ENCODE peak calls at places on chromosomes 2 and 18, in ten cellular contexts. H, W, P, X, Z, R, Q, C, T and D are unnamed samples. For H3K27me3, the result is how much of the 10 kb centered on the place peaks cover.

GRCh38 chr18:53796042-53796729 is 428.3 kb downstream of the MBD2 start:
- DNase-seq in H (peak), W (no peak), P (no peak), X (no peak), Z (no peak), R (no peak), Q (no peak), C (no peak), T (no peak), D (peak)

GRCh38 chr2:120942658-120943057 is 207.0 kb downstream of the GLI2 start:
- DNase-seq in H (no peak), W (no peak), P (no peak), X (no peak), Z (no peak), R (no peak), Q (no peak), C (no peak), T (no peak), D (no peak)

GRCh38 chr2:429575-430254 is 141.8 kb upstream of the ALKAL2 start:
- DNase-seq in H (no peak), W (no peak), P (no peak), X (no peak), Z (no peak), R (peak), Q (no peak), C (no peak), T (no peak), D (no peak)

GRCh38 chr18:12038082-12038660 is 55.5 kb upstream of the ANKRD62 start:
- DNase-seq in H (no peak), W (no peak), P (no peak), X (peak), Z (peak), R (no peak), Q (no peak), C (no peak), T (peak), D (peak)

GRCh38 chr2:205864511-205864910 is 182.2 kb downstream of the NRP2 start:
- DNase-seq in H (no peak), W (no peak), P (no peak), X (no peak), Z (no peak), R (no peak), Q (no peak), C (no peak), T (no peak), D (no peak)

GRCh38 chr2:56757884-56758545 is 574.2 kb downstream of the CCDC85A start:
- DNase-seq in H (no peak), W (no peak), P (no peak), X (no peak), Z (no peak), R (no peak), Q (no peak), C (no peak), T (no peak), D (no peak)

GRCh38 chr2:162007447-162008040 is 66.5 kb downstream of the DPP4 start:
- DNase-seq in H (peak), W (no peak), P (no peak), X (no peak), Z (no peak), R (no peak), Q (no peak), C (no peak), T (no peak), D (peak)

GRCh38 chr18:35808796-35809195 is 163.7 kb upstream of the RMP24 start:
- DNase-seq in H (no peak), W (no peak), P (no peak), X (no peak), Z (no peak), R (no peak), Q (no peak), C (no peak), T (no peak), D (no peak)

GRCh38 chr2:218343591-218343990 is 13.1 kb upstream of the CATIP start:
- DNase-seq in H (no peak), W (no peak), P (no peak), X (peak), Z (no peak), R (no peak), Q (no peak), C (no peak), T (no peak), D (peak)

GRCh38 chr2:160054984-160055725 is 7.3 kb downstream of the PLA2R1 start:
- DNase-seq in H (peak), W (no peak), P (no peak), X (no peak), Z (no peak), R (no peak), Q (no peak), C (no peak), T (no peak), D (peak)

GRCh38 chr2:236632295-236633218 is 62.9 kb downstream of the ACKR3 start:
- DNase-seq in H (no peak), W (no peak), P (no peak), X (peak), Z (no peak), R (no peak), Q (no peak), C (no peak), T (no peak), D (no peak)

GRCh38 chr2:224837558-224837957 is 121.4 kb upstream of the CCDC195 start:
- DNase-seq in H (peak), W (no peak), P (no peak), X (no peak), Z (no peak), R (no peak), Q (peak), C (no peak), T (no peak), D (peak)

GRCh38 chr2:215698566-215698965 is 262.7 kb upstream of the FN1 start:
- DNase-seq in H (no peak), W (no peak), P (no peak), X (no peak), Z (no peak), R (no peak), Q (no peak), C (no peak), T (no peak), D (peak)

GRCh38 chr2:203583696-203584095 is 48.6 kb upstream of the RAPH1 start:
- DNase-seq in H (peak), W (no peak), P (no peak), X (peak), Z (no peak), R (no peak), Q (peak), C (peak), T (no peak), D (no peak)

GRCh38 chr2:215614296-215614695 is 178.4 kb upstream of the FN1 start:
- DNase-seq in H (no peak), W (no peak), P (no peak), X (no peak), Z (no peak), R (no peak), Q (no peak), C (no peak), T (no peak), D (no peak)

GRCh38 chr18:24930478-24930877 is 421.5 kb downstream of the ZNF521 start:
- DNase-seq in H (no peak), W (no peak), P (no peak), X (no peak), Z (no peak), R (no peak), Q (no peak), C (no peak), T (no peak), D (no peak)

GRCh38 chr2:23121968-23122648 is 262.9 kb upstream of the KLHL29 start:
- DNase-seq in H (no peak), W (no peak), P (no peak), X (no peak), Z (no peak), R (no peak), Q (no peak), C (no peak), T (no peak), D (no peak)

GRCh38 chr18:9434240-9434701 is 41.0 kb upstream of the RALBP1 start:
- DNase-seq in H (no peak), W (no peak), P (no peak), X (no peak), Z (peak), R (no peak), Q (no peak), C (no peak), T (no peak), D (no peak)

GRCh38 chr18:42030586-42031182 is 75.7 kb downstream of the PIK3C3 start:
- DNase-seq in H (peak), W (no peak), P (no peak), X (no peak), Z (peak), R (no peak), Q (no peak), C (peak), T (no peak), D (peak)

GRCh38 chr2:144925886-144926285 is 406.0 kb upstream of the ZEB2 start:
- DNase-seq in H (no peak), W (no peak), P (no peak), X (no peak), Z (no peak), R (no peak), Q (no peak), C (no peak), T (no peak), D (no peak)

GRCh38 chr2:29323961-29324360 is 208.7 kb downstream of the CLIP4 start:
- DNase-seq in H (no peak), W (no peak), P (no peak), X (no peak), Z (no peak), R (no peak), Q (no peak), C (no peak), T (no peak), D (peak)

GRCh38 chr2:240629968-240630770 is 4.9 kb downstream of the GPR35 start:
- DNase-seq in H (no peak), W (no peak), P (no peak), X (no peak), Z (no peak), R (no peak), Q (no peak), C (no peak), T (no peak), D (no peak)

GRCh38 chr2:32212293-32212692 is 46.6 kb downstream of the SLC30A6 start:
- DNase-seq in H (no peak), W (no peak), P (no peak), X (no peak), Z (no peak), R (no peak), Q (no peak), C (no peak), T (no peak), D (peak)

GRCh38 chr2:220509921-220510320 is 882.5 kb downstream of the SLC4A3 start:
- DNase-seq in H (peak), W (no peak), P (no peak), X (no peak), Z (no peak), R (no peak), Q (no peak), C (no peak), T (no peak), D (no peak)

GRCh38 chr2:239720411-239721365 is 304.5 kb downstream of the NDUFA10 start:
- DNase-seq in H (no peak), W (no peak), P (no peak), X (peak), Z (no peak), R (no peak), Q (no peak), C (no peak), T (no peak), D (no peak)

GRCh38 chr2:38394041-38394440 is 17.0 kb upstream of the ATL2 start:
- DNase-seq in H (no peak), W (no peak), P (no peak), X (no peak), Z (no peak), R (no peak), Q (no peak), C (no peak), T (no peak), D (no peak)

GRCh38 chr2:199850250-199850717 is 708 bp downstream of the FTCDNL1 start:
- DNase-seq in H (no peak), W (no peak), P (no peak), X (no peak), Z (no peak), R (no peak), Q (no peak), C (no peak), T (no peak), D (no peak)

GRCh38 chr18:50578030-50578429 is 18.1 kb downstream of the MAPK4 start:
- DNase-seq in H (no peak), W (no peak), P (no peak), X (no peak), Z (no peak), R (no peak), Q (no peak), C (no peak), T (no peak), D (no peak)

GRCh38 chr2:124267821-124268220 is 242.7 kb downstream of the CNTNAP5 start:
- DNase-seq in H (no peak), W (no peak), P (no peak), X (no peak), Z (no peak), R (no peak), Q (no peak), C (no peak), T (no peak), D (no peak)

GRCh38 chr2:221614274-221614673 is 42.2 kb upstream of the EPHA4 start:
- DNase-seq in H (no peak), W (no peak), P (no peak), X (no peak), Z (no peak), R (no peak), Q (no peak), C (no peak), T (no peak), D (no peak)

GRCh38 chr2:29616569-29616968 is 304.8 kb downstream of the ALK start:
- DNase-seq in H (no peak), W (no peak), P (no peak), X (no peak), Z (no peak), R (no peak), Q (no peak), C (no peak), T (no peak), D (no peak)

GRCh38 chr18:44552706-44553105 is 128.0 kb upstream of the SETBP1 start:
- DNase-seq in H (no peak), W (no peak), P (no peak), X (no peak), Z (no peak), R (no peak), Q (no peak), C (no peak), T (no peak), D (no peak)

GRCh38 chr2:71995067-71995665 is 152.5 kb downstream of the CYP26B1 start:
- DNase-seq in H (peak), W (peak), P (no peak), X (no peak), Z (no peak), R (no peak), Q (no peak), C (no peak), T (no peak), D (peak)

GRCh38 chr2:228352048-228352447 is 170.6 kb upstream of the SPHKAP start:
- DNase-seq in H (no peak), W (no peak), P (no peak), X (no peak), Z (no peak), R (no peak), Q (no peak), C (no peak), T (no peak), D (no peak)

GRCh38 chr2:59691518-59692190 is 861.8 kb downstream of the BCL11A start:
- DNase-seq in H (no peak), W (no peak), P (no peak), X (no peak), Z (no peak), R (no peak), Q (no peak), C (no peak), T (no peak), D (no peak)

GRCh38 chr18:8882632-8883408 is 177.5 kb downstream of the MTCL1 start:
- DNase-seq in H (peak), W (peak), P (no peak), X (no peak), Z (no peak), R (no peak), Q (no peak), C (no peak), T (no peak), D (no peak)

GRCh38 chr2:131493199-131494018 is 1.2 kb upstream of the MZT2A start:
- DNase-seq in H (peak), W (no peak), P (no peak), X (peak), Z (no peak), R (no peak), Q (no peak), C (no peak), T (no peak), D (peak)

GRCh38 chr2:28926837-28927236 is 32.4 kb downstream of the WDR43 start:
- DNase-seq in H (no peak), W (no peak), P (no peak), X (no peak), Z (no peak), R (no peak), Q (no peak), C (no peak), T (no peak), D (no peak)

DNA sequence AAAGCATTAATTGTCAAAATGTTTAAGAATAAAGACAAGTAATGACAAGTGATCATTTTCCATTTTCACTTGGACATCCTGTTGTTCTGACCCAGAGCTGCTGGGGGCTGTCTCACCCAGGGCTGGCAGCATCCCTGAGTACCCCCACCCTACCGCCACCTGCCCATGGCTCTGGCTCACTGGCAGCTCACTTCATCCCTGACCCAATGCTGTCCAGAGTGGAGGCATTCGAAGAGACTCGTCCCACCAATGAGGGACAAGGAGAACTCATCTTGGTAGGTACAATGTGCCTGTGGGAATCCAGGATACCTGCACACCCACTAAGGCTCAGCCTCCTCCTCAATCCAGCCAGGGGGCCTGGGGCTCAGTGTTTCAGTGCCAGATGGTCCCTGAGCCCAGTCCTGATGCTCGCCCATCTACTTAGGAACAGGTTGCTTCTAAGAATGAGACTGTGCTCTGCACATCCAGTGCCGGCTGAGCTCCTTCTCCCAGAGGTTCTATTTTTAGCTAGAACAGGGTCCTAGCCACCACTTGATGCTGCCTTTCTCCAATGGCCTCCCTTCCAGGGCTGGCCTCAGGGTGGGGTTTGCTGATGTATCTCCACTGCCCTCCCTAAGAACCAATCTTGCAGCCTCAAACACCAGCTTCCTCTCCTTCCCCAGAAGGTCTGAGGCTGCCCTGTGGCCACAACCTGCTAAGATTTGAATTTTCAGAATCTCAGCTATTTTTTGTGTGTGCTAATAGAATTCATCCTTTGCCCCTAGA is 53.7 kb downstream of the ADD2 start:
- DNase-seq in H (no peak), W (no peak), P (no peak), X (no peak), Z (no peak), R (no peak), Q (no peak), C (peak), T (no peak), D (no peak)
- H3K27me3 ChIP-seq in H (half or more), W (under half), P (under half), X (under half), Z (under half), R (under half), Q (under half), C (under half), T (under half), D (under half)

GRCh38 chr2:232353096-232353495 is 25.5 kb upstream of the ALPP start:
- DNase-seq in H (no peak), W (no peak), P (no peak), X (peak), Z (no peak), R (no peak), Q (no peak), C (no peak), T (no peak), D (no peak)
- H3K27me3 ChIP-seq in H (under half), W (under half), P (half or more), X (under half), Z (under half), R (under half), Q (under half), C (half or more), T (half or more), D (half or more)

GRCh38 chr2:12890071-12890470 is 173.3 kb downstream of the TRIB2 start:
- DNase-seq in H (no peak), W (no peak), P (no peak), X (no peak), Z (no peak), R (no peak), Q (no peak), C (no peak), T (no peak), D (no peak)

GRCh38 chr2:12896283-12897014 is 179.7 kb downstream of the TRIB2 start:
- DNase-seq in H (no peak), W (no peak), P (no peak), X (no peak), Z (no peak), R (no peak), Q (no peak), C (no peak), T (no peak), D (no peak)

GRCh38 chr2:12884713-12885282 is 168.1 kb downstream of the TRIB2 start:
- DNase-seq in H (peak), W (peak), P (peak), X (no peak), Z (no peak), R (no peak), Q (no peak), C (peak), T (no peak), D (peak)

GRCh38 chr2:12895017-12895416 is 178.3 kb downstream of the TRIB2 start:
- DNase-seq in H (no peak), W (no peak), P (no peak), X (no peak), Z (no peak), R (no peak), Q (no peak), C (no peak), T (no peak), D (no peak)

DNA sequence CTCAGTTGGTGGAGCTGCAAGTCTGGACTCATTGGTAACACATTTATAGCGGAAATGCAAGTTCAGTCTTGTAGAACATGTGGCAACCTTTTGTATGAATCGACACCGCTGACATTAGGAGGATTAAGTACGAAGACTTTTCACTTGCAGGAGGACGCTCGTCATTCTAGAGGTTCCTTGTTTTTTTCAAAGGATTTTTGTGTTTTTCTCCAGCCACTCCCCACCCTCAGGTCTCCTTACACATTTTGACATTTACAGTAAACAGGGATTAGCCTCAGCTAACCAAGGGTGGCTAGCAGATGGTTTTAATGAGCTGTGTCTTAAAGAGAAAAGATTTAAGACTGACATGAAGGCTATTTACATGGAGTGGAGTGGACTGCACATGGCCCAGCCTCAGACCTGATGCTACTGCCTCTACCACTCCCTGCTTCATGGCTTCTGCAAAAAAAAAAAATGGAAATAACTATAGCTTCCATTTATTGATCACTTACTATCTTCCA is 173.8 kb downstream of the TRIB2 start:
- DNase-seq in H (no peak), W (no peak), P (no peak), X (no peak), Z (no peak), R (no peak), Q (no peak), C (no peak), T (no peak), D (no peak)
- H3K27me3 ChIP-seq in H (under half), W (under half), P (under half), X (under half), Z (under half), R (under half), Q (under half), C (under half), T (under half), D (under half)

DNA sequence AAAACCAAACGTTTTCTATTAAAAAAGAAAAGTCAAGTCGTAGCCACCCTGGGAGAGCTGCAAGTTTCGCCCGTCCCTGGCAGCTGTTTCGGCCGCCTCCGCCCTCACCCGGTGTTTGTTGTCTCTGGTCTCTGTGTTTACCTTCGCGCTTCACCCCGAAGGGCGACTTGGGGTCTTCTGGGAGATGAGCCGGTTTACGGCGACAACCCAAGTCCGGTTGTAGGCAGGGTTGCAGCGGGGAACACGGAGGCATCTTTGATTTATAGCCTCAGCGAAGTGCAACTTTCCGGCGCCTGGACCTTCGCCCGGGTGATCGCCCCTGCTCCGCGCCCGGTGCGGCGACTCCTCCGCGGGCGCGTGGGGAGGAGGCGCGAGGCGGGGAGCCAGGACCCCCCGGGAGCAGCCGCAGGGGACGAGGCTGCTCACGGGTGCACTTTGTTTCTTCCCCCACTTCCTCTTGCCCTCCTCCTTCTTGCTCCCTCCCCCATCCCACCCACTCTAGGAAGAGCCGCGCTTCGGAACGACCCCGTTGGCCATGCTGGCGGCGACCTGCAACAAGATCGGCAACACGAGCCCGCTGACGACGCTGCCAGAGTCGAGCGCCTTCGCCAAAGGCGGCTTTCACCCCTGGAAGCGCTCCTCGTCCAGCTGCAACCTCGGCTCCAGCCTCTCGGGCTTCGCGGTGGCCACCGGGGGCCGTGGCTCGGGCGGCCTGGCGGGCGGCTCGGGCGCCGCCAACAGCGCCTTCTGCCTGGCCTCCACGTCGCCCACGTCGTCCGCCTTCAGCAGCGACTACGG is 1.1 kb downstream of the SP9 start:
- DNase-seq in H (no peak), W (no peak), P (no peak), X (no peak), Z (peak), R (no peak), Q (no peak), C (no peak), T (no peak), D (peak)
- H3K27me3 ChIP-seq in H (under half), W (under half), P (half or more), X (under half), Z (half or more), R (half or more), Q (half or more), C (half or more), T (half or more), D (half or more)